ENCODE peak calls at places on chromosomes 11 and 22, in eight cellular contexts. O is esophagus squamous epithelium, F is kidney, K is HCT116, I is lower lobe of right lung, M is mucosa of descending colon, T is PC-3, Q is left ventricle myocardium inferior. L is an unnamed sample.

GRCh38 chr11:43765194-43765593 is 84.7 kb downstream of the HSD17B12 start:
- DNase-seq in O (no peak), F (no peak), K (no peak), I (no peak), M (no peak), T (no peak), Q (no peak), L (no peak)

GRCh38 chr22:37906364-37907008 is 389 bp downstream of the MICALL1 start:
- DNase-seq in O (no peak), F (peak; percentile 81), K (no peak), I (no peak), M (peak; percentile 49), T (no peak), Q (peak; percentile 35), L (no peak)

GRCh38 chr11:13009921-13010736 is 1.0 kb downstream of the RASSF10 start:
- DNase-seq in O (no peak), F (peak; percentile 79), K (no peak), I (peak; percentile 52), M (peak; percentile 13), T (no peak), Q (no peak), L (peak; percentile 89)

GRCh38 chr11:101264303-101264702 is 134.7 kb upstream of the PGR start:
- DNase-seq in O (no peak), F (no peak), K (no peak), I (no peak), M (no peak), T (no peak), Q (no peak), L (no peak)

GRCh38 chr22:44181912-44182590 is 1.3 kb downstream of the PARVG start:
- DNase-seq in O (no peak), F (peak; percentile 62), K (no peak), I (no peak), M (no peak), T (no peak), Q (no peak), L (no peak)

GRCh38 chr11:96508861-96509260 is 119.0 kb downstream of the JRKL start:
- DNase-seq in O (no peak), F (no peak), K (no peak), I (no peak), M (no peak), T (no peak), Q (no peak), L (no peak)

GRCh38 chr22:42434283-42434682 is 2.1 kb upstream of the NFAM1 start:
- DNase-seq in O (no peak), F (no peak), K (no peak), I (no peak), M (no peak), T (no peak), Q (no peak), L (no peak)

GRCh38 chr11:71563401-71563800 is 2.0 kb upstream of the KRTAP5-10 start:
- DNase-seq in O (no peak), F (no peak), K (peak; percentile 51), I (no peak), M (peak; percentile 28), T (peak; percentile 83), Q (no peak), L (no peak)

GRCh38 chr22:27810566-27810965 is 9.0 kb upstream of the MN1 start:
- DNase-seq in O (no peak), F (peak; percentile 76), K (no peak), I (no peak), M (peak; percentile 26), T (peak; percentile 7), Q (peak; percentile 62), L (peak; percentile 73)

GRCh38 chr22:49828599-49828965 is 909 bp upstream of the BRD1 start:
- DNase-seq in O (no peak), F (peak; percentile 74), K (no peak), I (no peak), M (no peak), T (no peak), Q (no peak), L (no peak)

GRCh38 chr11:97722065-97722464 is 1298.7 kb upstream of the CNTN5 start:
- DNase-seq in O (no peak), F (peak; percentile 28), K (no peak), I (no peak), M (peak; percentile 2), T (peak; percentile 65), Q (no peak), L (no peak)

GRCh38 chr11:34665077-34665835 is 44.4 kb downstream of the EHF start:
- DNase-seq in O (no peak), F (no peak), K (no peak), I (no peak), M (no peak), T (peak; percentile 52), Q (no peak), L (no peak)

GRCh38 chr22:25223269-25223850 is 3.9 kb downstream of the CRYBB2 start:
- DNase-seq in O (no peak), F (no peak), K (no peak), I (no peak), M (no peak), T (no peak), Q (no peak), L (no peak)

GRCh38 chr11:30459821-30460220 is 126.3 kb downstream of the MPPED2 start:
- DNase-seq in O (no peak), F (no peak), K (no peak), I (no peak), M (no peak), T (no peak), Q (no peak), L (no peak)

GRCh38 chr11:60367009-60367408 is 11.3 kb upstream of the MS4A7 start:
- DNase-seq in O (no peak), F (no peak), K (no peak), I (no peak), M (no peak), T (no peak), Q (no peak), L (no peak)

DNA sequence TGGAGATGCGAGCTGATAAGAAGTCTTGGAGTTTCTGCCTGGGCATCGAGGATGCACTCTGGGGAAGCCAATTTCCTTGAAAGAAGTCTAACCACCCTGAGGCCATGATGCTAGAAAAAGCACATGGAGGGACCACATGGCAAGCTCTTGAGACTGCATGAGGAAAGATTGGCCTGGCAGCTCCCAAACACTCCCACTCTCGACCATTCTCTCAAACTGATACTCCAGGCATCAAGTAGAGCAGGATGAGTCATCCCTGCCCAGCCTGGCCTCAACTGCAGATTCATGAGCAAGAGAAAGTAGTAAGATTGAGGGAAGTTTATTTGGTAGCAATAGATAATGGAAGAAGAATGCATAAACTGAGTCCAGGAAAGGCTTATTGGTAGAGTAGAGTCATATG is 194.3 kb downstream of the KIF18A start:
- DNase-seq in O (no peak), F (no peak), K (no peak), I (no peak), M (no peak), T (peak; percentile 23), Q (no peak), L (no peak)
- H3K4me1 ChIP-seq in O (no peaks in the 10 kb centered on the region), F (no peaks in the 10 kb centered on the region), K (peaks cover 33% of the 10 kb centered on the region), I (no peaks in the 10 kb centered on the region), M (no peaks in the 10 kb centered on the region), T (peaks cover 27% of the 10 kb centered on the region), Q (no peaks in the 10 kb centered on the region), L (no peaks in the 10 kb centered on the region)

DNA sequence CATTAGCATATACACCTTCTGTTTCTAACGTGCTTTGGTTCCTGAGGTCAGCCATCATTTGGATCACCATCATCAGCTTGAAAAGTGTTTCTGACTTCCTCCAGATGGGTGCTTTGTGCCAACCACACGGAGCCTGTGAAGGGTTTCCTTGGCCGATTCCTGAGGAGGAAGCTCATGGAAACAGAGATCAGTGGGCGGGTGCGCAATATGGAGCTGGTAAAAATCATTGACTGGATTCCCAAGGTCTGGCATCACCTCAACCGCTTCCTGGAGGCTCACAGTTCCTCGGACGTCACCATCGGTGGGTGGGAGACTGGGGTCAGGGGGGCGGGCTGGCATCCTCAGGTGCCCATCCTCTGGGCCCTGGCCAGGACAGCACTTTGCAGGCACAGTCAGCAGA is 54.8 kb downstream of the DBX1 start:
- DNase-seq in O (no peak), F (no peak), K (no peak), I (no peak), M (no peak), T (no peak), Q (no peak), L (no peak)
- H3K36me3 ChIP-seq in O (peaks cover 12% of the 10 kb centered on the region), F (peaks cover 34% of the 10 kb centered on the region), K (no peaks in the 10 kb centered on the region), I (peaks cover 72% of the 10 kb centered on the region), M (no peaks in the 10 kb centered on the region), T (peaks cover 12% of the 10 kb centered on the region), Q (peaks cover 64% of the 10 kb centered on the region), L (peaks cover 40% of the 10 kb centered on the region)

GRCh38 chr11:122745111-122745510 is 89.6 kb downstream of the UBASH3B start:
- DNase-seq in O (no peak), F (no peak), K (no peak), I (no peak), M (no peak), T (no peak), Q (no peak), L (no peak)

GRCh38 chr11:122742350-122742749 is 86.8 kb downstream of the UBASH3B start:
- DNase-seq in O (no peak), F (no peak), K (no peak), I (no peak), M (peak; percentile 38), T (no peak), Q (no peak), L (no peak)

GRCh38 chr11:122743093-122743741 is 87.7 kb downstream of the UBASH3B start:
- DNase-seq in O (no peak), F (no peak), K (no peak), I (no peak), M (no peak), T (no peak), Q (no peak), L (no peak)

GRCh38 chr11:122746050-122746478 is 90.5 kb downstream of the UBASH3B start:
- DNase-seq in O (no peak), F (no peak), K (no peak), I (no peak), M (peak; percentile 23), T (no peak), Q (no peak), L (no peak)

DNA sequence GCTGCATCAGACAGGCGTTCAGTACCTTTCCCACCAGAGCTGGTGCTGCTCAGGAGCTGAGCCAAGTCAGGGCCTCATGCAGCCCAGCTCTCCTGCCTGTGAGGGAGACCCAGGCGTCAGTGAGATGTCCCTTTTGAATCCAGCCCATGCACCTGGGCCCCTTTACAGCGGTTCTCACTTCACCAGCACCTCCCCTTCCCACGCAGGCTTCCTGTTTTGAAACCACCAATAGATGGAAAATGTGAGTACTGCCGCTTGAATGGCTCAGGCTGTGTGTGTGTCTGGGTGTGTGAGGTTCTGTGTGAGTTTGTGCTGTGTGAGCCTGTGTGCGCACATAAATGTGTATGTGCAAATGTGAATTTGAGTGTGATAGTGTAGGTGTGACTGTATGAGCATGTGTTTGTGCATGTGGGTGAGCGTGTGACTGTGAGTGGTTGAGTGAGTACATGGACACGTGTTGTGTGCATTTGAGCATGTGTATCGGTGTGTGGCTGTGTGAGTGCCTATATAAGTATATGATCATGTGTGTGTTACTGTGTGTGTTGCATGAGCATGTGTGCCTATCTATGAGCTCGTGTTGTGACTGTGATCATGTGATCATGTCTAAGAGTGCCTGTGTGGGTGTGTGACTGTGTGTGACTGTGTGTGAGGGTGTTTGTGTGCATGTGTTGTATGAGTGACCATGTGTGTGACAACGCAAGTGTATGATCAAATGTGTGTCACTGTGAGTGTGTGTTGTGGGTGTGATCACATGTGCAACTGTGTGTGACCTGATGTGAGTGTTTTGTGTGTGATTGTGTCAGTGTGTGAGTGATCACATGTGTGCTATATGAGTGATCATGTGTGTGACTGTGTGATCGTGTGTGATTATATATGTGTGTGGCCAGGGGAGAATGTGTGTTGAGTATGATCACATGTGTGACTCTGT is 88.7 kb downstream of the UBASH3B start:
- DNase-seq in O (no peak), F (no peak), K (no peak), I (no peak), M (peak; percentile 62), T (no peak), Q (no peak), L (no peak)
- H3K4me1 ChIP-seq in O (peaks cover 4% of the 10 kb centered on the region), F (peaks cover 10% of the 10 kb centered on the region), K (no peaks in the 10 kb centered on the region), I (peaks cover 62% of the 10 kb centered on the region), M (no peaks in the 10 kb centered on the region), T (peaks cover 12% of the 10 kb centered on the region), Q (peaks cover 28% of the 10 kb centered on the region), L (peaks cover 5% of the 10 kb centered on the region)

GRCh38 chr11:70421123-70421522 is 22.8 kb downstream of the CTTN start:
- DNase-seq in O (no peak), F (no peak), K (no peak), I (no peak), M (no peak), T (no peak), Q (no peak), L (no peak)
- H3K36me3 ChIP-seq in O (peaks cover 47% of the 10 kb centered on the region), F (peaks cover 40% of the 10 kb centered on the region), K (peaks cover 64% of the 10 kb centered on the region), I (peaks cover 95% of the 10 kb centered on the region), M (peaks cover 5% of the 10 kb centered on the region), T (peaks cover 79% of the 10 kb centered on the region), Q (peaks cover 99% of the 10 kb centered on the region), L (peaks cover 76% of the 10 kb centered on the region)